ENCODE peak calls at places on chromosomes 4 and X, in four cellular contexts. S is GM20000, Y is HCEC 1CT, T is Caki2. H is an unnamed sample.
A peak's percentile ranks its signal among the peaks of the same experiment; 100 is the strongest.

GRCh38 chr4:159435561-159436023 is 332.7 kb downstream of the RAPGEF2 start:
- DNase-seq in Y (no peak), T (peak; percentile 2), S (no peak), H (no peak)

GRCh38 chr4:108010167-108010566 is 20.5 kb downstream of the HADH start:
- DNase-seq in T (no peak), Y (peak; percentile 74), S (no peak), H (no peak)

GRCh38 chr4:31295081-31295480 is 574.9 kb downstream of the PCDH7 start:
- DNase-seq in S (no peak), Y (no peak), T (no peak), H (no peak)

GRCh38 chr4:81905966-81906365 is 434.3 kb upstream of the RASGEF1B start:
- DNase-seq in Y (no peak), T (peak; percentile 72), S (peak; percentile 26), H (peak; percentile 3)

GRCh38 chrX:112628288-112628687 is 51.5 kb downstream of the LHFPL1 start:
- DNase-seq in Y (no peak), S (no peak), T (no peak), H (no peak)

GRCh38 chrX:42246814-42247213 is 323.5 kb upstream of the CASK start:
- DNase-seq in T (no peak), Y (no peak), S (no peak), H (no peak)

GRCh38 chr4:18106620-18107019 is 85.1 kb upstream of the LCORL start:
- DNase-seq in T (no peak), Y (no peak), S (no peak), H (no peak)

GRCh38 chr4:125111352-125111751 is 203.4 kb upstream of the FAT4 start:
- DNase-seq in Y (no peak), T (no peak), S (no peak), H (no peak)

GRCh38 chr4:88735554-88735953 is 37.9 kb upstream of the NAP1L5 start:
- DNase-seq in Y (no peak), T (no peak), S (no peak), H (no peak)

GRCh38 chr4:120443111-120443510 is 376.5 kb upstream of the MAD2L1 start:
- DNase-seq in S (no peak), T (no peak), Y (no peak), H (no peak)